ENCODE peak calls at places on chromosome X, in four cellular contexts. J is pancreas, Z is endothelial cell of umbilical vein, U is BE2C. X is an unnamed sample.
A peak's percentile ranks its signal among the peaks of the same experiment; 100 is the strongest.

GRCh38 chrX:78625292-78625909 is 33.7 kb downstream of the RTL3 start:
- DNase-seq in J (no peak), Z (no peak), U (no peak), X (no peak)

GRCh38 chrX:108419401-108419800 is 18.8 kb downstream of the COL4A6 start:
- DNase-seq in J (no peak), Z (no peak), U (no peak), X (no peak)

GRCh38 chrX:116289592-116289991 is 119.0 kb downstream of the AGTR2 start:
- DNase-seq in J (no peak), Z (no peak), U (no peak), X (no peak)

GRCh38 chrX:16461968-16462367 is 188.0 kb upstream of the S100G start:
- DNase-seq in J (no peak), Z (no peak), U (no peak), X (no peak)

GRCh38 chrX:24395775-24396174 is 35.3 kb downstream of the SUPT20HL1 start:
- DNase-seq in J (no peak), Z (peak; percentile 68), U (peak; percentile 30), X (peak; percentile 53)

GRCh38 chrX:12007881-12008280 is 130.4 kb upstream of the FRMPD4 start:
- DNase-seq in J (no peak), Z (peak; percentile 18), U (no peak), X (no peak)

GRCh38 chrX:2397648-2398340 is 103.0 kb downstream of the DHRSX start:
- DNase-seq in J (no peak), Z (no peak), U (no peak), X (no peak)

GRCh38 chrX:118554511-118554910 is 58.9 kb downstream of the DOCK11 start:
- DNase-seq in J (no peak), Z (no peak), U (no peak), X (no peak)

GRCh38 chrX:41922125-41922521 is 1.2 kb downstream of the CASK start:
- DNase-seq in J (no peak), Z (peak; percentile 33), U (peak; percentile 11), X (peak; percentile 27)

GRCh38 chrX:23821847-23822246 is 38.9 kb downstream of the SAT1 start:
- DNase-seq in J (no peak), Z (no peak), U (no peak), X (no peak)

GRCh38 chrX:10259716-10260115 is 102.9 kb downstream of the CLCN4 start:
- DNase-seq in J (no peak), Z (no peak), U (no peak), X (no peak)

GRCh38 chrX:10254746-10255145 is 98.0 kb downstream of the CLCN4 start:
- DNase-seq in J (no peak), Z (peak; percentile 3), U (peak; percentile 11), X (no peak)
- TF ChIP-seq CTCF in J (no peak), Z (no peak), U (peak; percentile 50), X (no peak)

GRCh38 chrX:46577116-46578005 is 3.8 kb downstream of the CHST7 start:
- DNase-seq in J (no peak), Z (no peak), U (no peak), X (no peak)

GRCh38 chrX:46575586-46575985 is 2.0 kb downstream of the CHST7 start:
- DNase-seq in J (no peak), Z (peak; percentile 30), U (no peak), X (no peak)

GRCh38 chrX:46575991-46576392 is 2.4 kb downstream of the CHST7 start:
- DNase-seq in J (no peak), Z (peak; percentile 18), U (no peak), X (peak; percentile 29)

GRCh38 chrX:46574941-46575381 is 1.4 kb downstream of the CHST7 start:
- DNase-seq in J (peak; percentile 56), Z (peak; percentile 26), U (peak; percentile 12), X (no peak)

DNA sequence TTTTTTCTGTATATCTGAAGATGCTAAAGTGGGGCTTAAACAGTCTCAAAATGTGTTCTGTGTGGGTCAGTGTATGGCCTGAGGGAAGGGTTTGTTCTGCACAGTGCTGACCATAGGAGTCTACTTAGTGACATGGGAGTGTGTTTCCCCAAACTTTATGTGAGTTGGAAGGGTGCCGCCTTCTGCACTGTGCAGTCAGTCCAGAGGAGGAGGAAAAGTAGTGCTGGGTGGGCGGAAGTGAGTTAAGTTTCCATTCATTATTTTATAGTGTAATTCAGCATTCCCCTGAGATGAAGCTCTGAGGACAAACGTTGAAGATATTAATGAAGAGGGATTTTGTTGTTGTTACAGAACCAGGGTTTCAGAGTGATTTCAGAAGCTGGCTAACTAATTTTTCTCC is 2.9 kb downstream of the CHST7 start:
- DNase-seq in J (no peak), Z (peak; percentile 29), U (no peak), X (no peak)
- H3K4me3 ChIP-seq in J (no peak overlapping the region), Z (peak overlapping the region; percentile 61), U (no peak overlapping the region), X (no peak overlapping the region)

GRCh38 chrX:153726286-153727107 is 1.8 kb downstream of the ABCD1 start:
- DNase-seq in J (peak; percentile 73), Z (peak; percentile 56), U (peak; percentile 85), X (peak; percentile 70)
- H3K9me3 ChIP-seq in J (no peaks in the 10 kb centered on the region), Z (no peaks in the 10 kb centered on the region), U (no peaks in the 10 kb centered on the region), X (no peaks in the 10 kb centered on the region)

GRCh38 chrX:49000640-49001039 is 1.4 kb downstream of the GRIPAP1 start:
- DNase-seq in J (no peak), Z (no peak), U (no peak), X (no peak)
- TF ChIP-seq CTCF in J (no peak), Z (no peak), U (no peak), X (no peak)

GRCh38 chrX:21738950-21739287 is 19.0 kb downstream of the SMPX start:
- DNase-seq in J (no peak), Z (no peak), U (no peak), X (no peak)
- H3K4me3 ChIP-seq in J (no peak overlapping the region), Z (no peak overlapping the region), U (no peak overlapping the region), X (no peak overlapping the region)

GRCh38 chrX:81874807-81875206 is 672.9 kb downstream of the SH3BGRL start:
- DNase-seq in J (no peak), Z (no peak), U (no peak), X (no peak)
- H3K9me3 ChIP-seq in J (no peaks in the 10 kb centered on the region), Z (no peaks in the 10 kb centered on the region), U (no peaks in the 10 kb centered on the region), X (no peaks in the 10 kb centered on the region)

DNA sequence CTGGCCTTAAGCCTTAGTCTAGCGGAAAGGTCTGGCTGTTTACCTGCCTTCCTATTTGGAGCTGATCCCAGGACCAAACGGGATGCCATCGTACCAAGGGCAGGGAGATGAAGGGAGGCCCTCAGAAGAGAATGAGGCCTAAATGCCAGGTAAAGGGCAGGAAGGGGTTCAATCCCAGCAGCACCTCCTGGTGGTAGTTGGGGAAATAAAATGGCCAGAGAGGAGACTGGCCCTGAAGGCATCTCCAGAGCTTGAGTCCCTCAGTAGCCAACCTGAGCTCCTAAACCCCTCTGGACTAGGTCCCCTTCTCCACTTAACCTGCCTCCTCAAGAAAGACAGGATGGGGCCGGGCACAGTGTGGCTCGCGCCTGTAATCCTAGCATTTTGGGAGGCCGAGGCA is 53.7 kb downstream of the KDM5C start:
- DNase-seq in J (no peak), Z (no peak), U (no peak), X (no peak)
- TF ChIP-seq CTCF in J (no peak), Z (no peak), U (peak; percentile 17), X (no peak)

DNA sequence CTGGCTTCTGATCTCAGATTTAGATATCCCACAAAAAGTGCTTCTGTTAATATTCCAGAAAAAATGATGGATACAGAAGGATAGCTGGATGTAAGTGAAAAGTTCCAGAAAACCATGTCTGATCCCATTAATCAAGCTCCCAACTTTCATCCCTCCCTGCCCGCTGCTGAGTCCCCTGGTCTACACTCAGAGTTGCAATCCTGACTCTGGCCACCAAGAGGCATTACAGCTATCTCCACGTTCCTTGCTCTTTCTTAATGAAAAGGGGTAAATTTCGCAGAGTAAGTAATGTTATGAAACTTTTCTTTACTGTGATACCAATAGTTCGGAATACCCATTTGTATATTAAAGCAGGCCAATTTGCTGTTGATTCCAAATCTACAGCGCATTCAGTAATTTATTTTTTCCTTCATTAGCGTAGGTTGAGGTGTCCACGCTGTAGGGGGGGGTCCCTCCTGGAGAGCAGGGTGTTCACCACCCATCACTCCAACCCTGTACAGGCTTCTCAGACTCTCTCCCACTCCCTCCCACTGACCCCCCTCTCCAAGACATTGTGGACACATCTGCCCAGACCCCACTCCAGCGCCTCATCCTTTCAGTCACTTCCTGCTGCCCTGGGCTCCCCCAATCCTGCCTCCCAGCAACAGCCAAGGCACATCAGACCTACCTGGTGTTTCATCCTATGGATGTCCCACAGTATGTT is 55.1 kb downstream of the RAB40A start:
- DNase-seq in J (no peak), Z (peak; percentile 55), U (peak; percentile 42), X (no peak)
- H3K4me3 ChIP-seq in J (peak overlapping the region; percentile 25), Z (peak overlapping the region; percentile 51), U (peak overlapping the region; percentile 46), X (peak overlapping the region; percentile 14)

DNA sequence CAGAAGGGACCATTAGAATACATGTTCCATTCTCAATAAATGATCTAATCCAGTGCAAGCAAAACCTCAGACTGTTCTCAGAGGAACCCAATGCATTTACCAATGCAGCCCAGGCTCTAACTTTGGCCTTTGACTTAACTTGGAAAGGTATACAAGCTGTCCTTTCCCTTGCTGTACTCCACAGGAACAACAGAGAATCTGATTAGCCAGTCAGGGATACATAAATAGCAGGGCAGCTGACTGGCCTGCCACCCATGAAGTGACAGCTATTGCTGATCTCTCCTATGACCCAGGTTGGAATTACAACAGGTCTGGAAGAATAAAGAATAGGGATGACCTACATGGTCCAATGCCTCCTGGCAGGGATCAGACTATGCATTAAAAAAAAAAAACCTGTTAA is 14.5 kb upstream of the CT45A1 start:
- DNase-seq in J (no peak), Z (no peak), U (no peak), X (no peak)
- H3K9me3 ChIP-seq in J (no peaks in the 10 kb centered on the region), Z (no peaks in the 10 kb centered on the region), U (no peaks in the 10 kb centered on the region), X (no peaks in the 10 kb centered on the region)

DNA sequence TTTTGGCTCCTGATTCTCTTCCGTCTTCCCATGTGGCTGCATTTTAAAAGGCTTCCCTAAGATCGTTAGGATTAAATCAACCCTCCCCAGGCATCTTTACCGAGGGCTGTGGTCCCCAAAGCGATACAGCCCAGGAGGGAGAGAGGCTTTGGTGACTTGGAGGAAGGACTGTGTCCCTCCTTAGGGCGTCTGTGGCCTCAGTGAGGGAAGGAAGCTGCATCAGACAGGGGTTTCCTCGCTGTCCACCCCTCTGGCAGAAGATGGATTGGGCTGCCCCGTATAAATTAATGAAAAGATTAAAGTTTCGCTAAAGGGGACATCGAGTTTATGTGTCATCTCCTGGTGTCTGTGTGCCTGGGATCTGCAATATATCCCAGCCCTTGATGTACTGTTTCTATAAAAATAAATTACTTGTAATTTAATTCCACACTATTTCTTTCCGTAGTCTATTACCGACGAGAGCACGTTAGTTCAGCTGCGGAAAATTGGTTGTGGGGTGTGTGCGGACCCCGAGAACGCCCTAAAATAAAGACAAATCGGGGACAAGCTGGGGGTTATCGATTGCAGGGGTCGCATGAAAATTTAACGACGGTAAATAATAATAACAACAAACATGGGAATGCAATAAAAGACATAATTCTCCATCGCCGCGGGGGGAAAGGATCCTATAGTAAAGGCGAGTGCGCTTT is 6.5 kb downstream of the SHOX start:
- DNase-seq in J (peak; percentile 16), Z (no peak), U (no peak), X (no peak)
- TF ChIP-seq CTCF in J (no peak), Z (no peak), U (no peak), X (no peak)

X was measured in colonic mucosa.